ENCODE peak calls at places on chromosomes 4 and X, in four cellular contexts. W is tibial nerve, E is heart left ventricle, M is pancreas. C is an unnamed sample.
A peak's percentile ranks its signal among the peaks of the same experiment; 100 is the strongest.

GRCh38 chrX:23871905-23872546 is 35.7 kb downstream of the APOO start:
- DNase-seq in W (peak; percentile 5), E (no peak), M (no peak), C (no peak)

GRCh38 chr4:88697588-88698329 is at the start of gene NAP1L5:
- DNase-seq in W (peak; percentile 55), E (peak; percentile 74), M (peak; percentile 35), C (no peak)

GRCh38 chr4:121339307-121339706 is 41.5 kb downstream of the QRFPR start:
- DNase-seq in W (no peak), E (no peak), M (no peak), C (no peak)

GRCh38 chr4:183872531-183872930 is 32.6 kb upstream of the STOX2 start:
- DNase-seq in W (no peak), E (no peak), M (no peak), C (no peak)

GRCh38 chr4:175905939-175906338 is 93.9 kb upstream of the GPM6A start:
- DNase-seq in W (no peak), E (no peak), M (no peak), C (no peak)

GRCh38 chr4:177442623-177443155 is 452 bp upstream of the AGA start:
- DNase-seq in W (peak; percentile 12), E (no peak), M (no peak), C (no peak)

GRCh38 chr4:126991965-126992364 is 640.8 kb upstream of the INTU start:
- DNase-seq in W (no peak), E (no peak), M (no peak), C (no peak)

GRCh38 chr4:126405369-126405982 is 1090.7 kb downstream of the FAT4 start:
- DNase-seq in W (no peak), E (no peak), M (no peak), C (no peak)

GRCh38 chr4:53551963-53552362 is 39.3 kb downstream of the LNX1 start:
- DNase-seq in W (no peak), E (no peak), M (no peak), C (no peak)

GRCh38 chr4:39256436-39256835 is 74.1 kb downstream of the WDR19 start:
- DNase-seq in W (no peak), E (no peak), M (no peak), C (no peak)

GRCh38 chr4:46946914-46947313 is 37.9 kb upstream of the COX7B2 start:
- DNase-seq in W (no peak), E (no peak), M (no peak), C (no peak)

GRCh38 chr4:82434949-82435348 is 4.6 kb downstream of the ENOPH1 start:
- DNase-seq in W (no peak), E (no peak), M (no peak), C (no peak)

GRCh38 chr4:3437998-3438846 is 3.5 kb upstream of the HGFAC start:
- DNase-seq in W (no peak), E (no peak), M (no peak), C (no peak)

GRCh38 chr4:98739718-98740117 is 81.3 kb upstream of the TSPAN5 start:
- DNase-seq in W (no peak), E (no peak), M (no peak), C (no peak)

GRCh38 chr4:86595426-86595805 is 1.3 kb downstream of the PTPN13 start:
- DNase-seq in W (no peak), E (no peak), M (no peak), C (no peak)

GRCh38 chr4:149031399-149031798 is 589.2 kb upstream of the NR3C2 start:
- DNase-seq in W (no peak), E (no peak), M (peak; percentile 5), C (no peak)

GRCh38 chr4:188781655-188782054 is 642.4 kb downstream of the TRIML1 start:
- DNase-seq in W (no peak), E (no peak), M (no peak), C (no peak)

GRCh38 chrX:106932960-106933537 is 12.8 kb downstream of the CLDN2 start:
- DNase-seq in W (no peak), E (no peak), M (no peak), C (no peak)

GRCh38 chrX:107601759-107602158 is 26.6 kb upstream of the PRPS1 start:
- DNase-seq in W (no peak), E (no peak), M (no peak), C (no peak)

GRCh38 chr4:24080871-24081270 is 191.0 kb upstream of the PPARGC1A start:
- DNase-seq in W (no peak), E (no peak), M (no peak), C (no peak)

GRCh38 chr4:158376441-158376840 is 145.2 kb upstream of the RXFP1 start:
- DNase-seq in W (no peak), E (no peak), M (no peak), C (no peak)
- H3K27ac ChIP-seq in W (no peak overlapping the region), E (no peak overlapping the region), M (no peak overlapping the region), C (no peak overlapping the region)

DNA sequence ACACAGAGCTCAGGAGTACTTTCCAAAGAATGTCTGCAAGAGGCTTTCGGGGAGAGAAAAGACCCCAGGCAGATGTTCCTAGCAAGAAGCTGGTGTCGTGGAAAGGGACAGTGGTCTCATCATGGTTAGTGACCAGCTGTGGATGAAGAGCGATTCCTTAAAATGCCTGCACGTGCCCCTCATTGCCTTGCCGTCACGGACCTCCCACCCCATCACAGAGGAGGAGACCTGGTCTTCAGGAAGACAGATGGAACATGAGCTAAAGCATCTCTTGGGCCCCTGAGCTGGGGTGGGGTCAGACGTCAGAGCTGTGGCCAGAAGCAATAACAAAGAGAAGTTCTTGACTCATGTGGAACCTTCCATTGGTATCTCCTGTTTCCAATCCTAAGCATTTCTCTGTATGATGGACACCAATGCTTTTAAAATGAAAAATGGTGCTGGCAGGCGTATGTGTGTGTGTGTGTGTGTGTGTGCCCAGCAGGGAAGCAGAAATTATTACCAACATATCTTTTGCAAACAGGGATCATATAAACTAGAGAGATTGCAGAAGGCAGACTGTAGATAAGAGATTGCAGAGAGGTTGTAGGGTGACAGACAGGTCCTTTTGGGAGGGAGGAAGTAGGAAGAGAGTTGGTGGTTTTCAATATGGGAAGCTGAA is 25.2 kb upstream of the ASMTL start:
- DNase-seq in W (no peak), E (no peak), M (no peak), C (no peak)
- H3K4me1 ChIP-seq in W (no peaks in the 10 kb centered on the region), E (peaks cover 3% of the 10 kb centered on the region), M (no peaks in the 10 kb centered on the region), C (peaks cover 5% of the 10 kb centered on the region)

DNA sequence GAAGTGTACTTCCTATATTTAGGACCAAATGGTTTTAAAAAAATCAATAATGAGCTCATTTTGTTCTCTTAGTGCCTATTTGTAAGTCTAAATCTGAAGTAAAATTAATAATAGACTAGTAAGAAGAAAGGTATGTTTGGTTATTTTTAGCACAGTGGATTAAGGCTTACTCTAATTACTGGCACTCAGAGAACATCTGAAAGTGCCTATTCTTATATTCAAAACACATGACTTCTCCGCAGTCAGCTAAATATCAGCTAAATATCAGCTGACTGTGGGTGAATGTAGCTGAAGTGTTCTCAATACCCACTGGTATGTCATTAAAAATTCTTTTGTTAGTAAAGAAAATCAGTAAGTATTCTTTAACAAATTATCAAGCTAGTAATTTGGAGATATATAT is 6.0 kb downstream of the AP1S2 start:
- DNase-seq in W (no peak), E (no peak), M (no peak), C (no peak)
- H3K27ac ChIP-seq in W (peak overlapping the region; percentile 70), E (peak overlapping the region; percentile 50), M (no peak overlapping the region), C (no peak overlapping the region)

DNA sequence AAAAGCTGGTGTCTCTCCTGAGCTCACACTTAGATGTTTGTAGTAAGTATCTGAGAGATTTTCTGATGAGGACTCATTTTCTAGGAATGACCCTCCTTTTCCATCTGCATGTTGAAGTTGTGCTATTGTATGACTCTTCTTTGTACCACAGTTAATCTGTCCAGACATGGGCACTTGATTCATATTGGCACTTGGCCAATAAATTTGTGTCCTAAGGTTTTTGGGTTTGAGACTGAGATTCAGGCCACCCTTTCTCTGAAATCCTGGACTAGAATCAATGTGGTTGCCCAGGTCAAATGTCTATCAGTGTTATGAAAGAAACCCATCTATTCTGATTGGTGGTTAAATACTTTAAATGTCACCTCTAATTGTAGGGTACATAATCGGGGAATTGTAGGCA is 869.0 kb downstream of the SH3BGRL start:
- DNase-seq in W (no peak), E (no peak), M (no peak), C (no peak)
- H3K4me1 ChIP-seq in W (no peaks in the 10 kb centered on the region), E (no peaks in the 10 kb centered on the region), M (no peaks in the 10 kb centered on the region), C (no peaks in the 10 kb centered on the region)

GRCh38 chrX:154489182-154489581 is 1.2 kb downstream of the SLC10A3 start:
- DNase-seq in W (no peak), E (no peak), M (no peak), C (no peak)
- H3K27ac ChIP-seq in W (peak overlapping the region; percentile 97), E (no peak overlapping the region), M (no peak overlapping the region), C (no peak overlapping the region)